ENCODE peak calls at places on chromosome 1, in seven cellular contexts. One of them, this sample, is unnamed.

GRCh38 chr1:70840260-70840953 is 207.2 kb downstream of the PTGER3 start:
- DNase-seq in A673: peak; percentile 55
- DNase-seq in CD8-positive, alpha-beta memory T cell: no peak
- DNase-seq in stimulated activated CD8-positive, alpha-beta memory T cell treated with anti-CD3 and anti-CD28 coated beads, Interleukin-4, amount 100 ng/mL, for 24 hours: no peak
- DNase-seq in frontal cortex: no peak
- DNase-seq in GM23248: peak; percentile 49
- DNase-seq in spleen: no peak
- DNase-seq in this sample: no peak

GRCh38 chr1:33339413-33339812 is 18.5 kb upstream of the A3GALT2 start:
- DNase-seq in A673: no peak
- DNase-seq in CD8-positive, alpha-beta memory T cell: no peak
- DNase-seq in stimulated activated CD8-positive, alpha-beta memory T cell treated with anti-CD3 and anti-CD28 coated beads, Interleukin-4, amount 100 ng/mL, for 24 hours: no peak
- DNase-seq in frontal cortex: no peak
- DNase-seq in GM23248: peak; percentile 39
- DNase-seq in spleen: no peak
- DNase-seq in this sample: no peak

GRCh38 chr1:206550446-206550845 is 43.1 kb downstream of the RASSF5 start:
- DNase-seq in A673: no peak
- DNase-seq in CD8-positive, alpha-beta memory T cell: no peak
- DNase-seq in stimulated activated CD8-positive, alpha-beta memory T cell treated with anti-CD3 and anti-CD28 coated beads, Interleukin-4, amount 100 ng/mL, for 24 hours: no peak
- DNase-seq in frontal cortex: no peak
- DNase-seq in GM23248: no peak
- DNase-seq in spleen: no peak
- DNase-seq in this sample: no peak

GRCh38 chr1:206878456-206878855 is 13.0 kb downstream of the IL20 start:
- DNase-seq in A673: no peak
- DNase-seq in CD8-positive, alpha-beta memory T cell: no peak
- DNase-seq in stimulated activated CD8-positive, alpha-beta memory T cell treated with anti-CD3 and anti-CD28 coated beads, Interleukin-4, amount 100 ng/mL, for 24 hours: no peak
- DNase-seq in frontal cortex: no peak
- DNase-seq in GM23248: no peak
- DNase-seq in spleen: no peak
- DNase-seq in this sample: no peak

GRCh38 chr1:35043498-35043897 is 11.8 kb upstream of the ZMYM6 start:
- DNase-seq in A673: no peak
- DNase-seq in CD8-positive, alpha-beta memory T cell: no peak
- DNase-seq in stimulated activated CD8-positive, alpha-beta memory T cell treated with anti-CD3 and anti-CD28 coated beads, Interleukin-4, amount 100 ng/mL, for 24 hours: no peak
- DNase-seq in frontal cortex: no peak
- DNase-seq in GM23248: no peak
- DNase-seq in spleen: no peak
- DNase-seq in this sample: no peak

GRCh38 chr1:6094246-6094645 is 48.6 kb downstream of the KCNAB2 start:
- DNase-seq in A673: no peak
- DNase-seq in CD8-positive, alpha-beta memory T cell: peak; percentile 37
- DNase-seq in stimulated activated CD8-positive, alpha-beta memory T cell treated with anti-CD3 and anti-CD28 coated beads, Interleukin-4, amount 100 ng/mL, for 24 hours: no peak
- DNase-seq in frontal cortex: no peak
- DNase-seq in GM23248: no peak
- DNase-seq in spleen: no peak
- DNase-seq in this sample: no peak

GRCh38 chr1:200328379-200328778 is 81.5 kb downstream of the ZNF281 start:
- DNase-seq in A673: no peak
- DNase-seq in CD8-positive, alpha-beta memory T cell: no peak
- DNase-seq in stimulated activated CD8-positive, alpha-beta memory T cell treated with anti-CD3 and anti-CD28 coated beads, Interleukin-4, amount 100 ng/mL, for 24 hours: no peak
- DNase-seq in frontal cortex: no peak
- DNase-seq in GM23248: no peak
- DNase-seq in spleen: no peak
- DNase-seq in this sample: no peak

GRCh38 chr1:39574646-39575045 is 1.9 kb downstream of the PABPC4 start:
- DNase-seq in A673: no peak
- DNase-seq in CD8-positive, alpha-beta memory T cell: no peak
- DNase-seq in stimulated activated CD8-positive, alpha-beta memory T cell treated with anti-CD3 and anti-CD28 coated beads, Interleukin-4, amount 100 ng/mL, for 24 hours: no peak
- DNase-seq in frontal cortex: no peak
- DNase-seq in GM23248: peak; percentile 37
- DNase-seq in spleen: no peak
- DNase-seq in this sample: no peak

GRCh38 chr1:17603091-17603841 is 63.8 kb downstream of the ARHGEF10L start:
- DNase-seq in A673: no peak
- DNase-seq in CD8-positive, alpha-beta memory T cell: no peak
- DNase-seq in stimulated activated CD8-positive, alpha-beta memory T cell treated with anti-CD3 and anti-CD28 coated beads, Interleukin-4, amount 100 ng/mL, for 24 hours: no peak
- DNase-seq in frontal cortex: no peak
- DNase-seq in GM23248: no peak
- DNase-seq in spleen: no peak
- DNase-seq in this sample: no peak

GRCh38 chr1:158290571-158290935 is 830 bp downstream of the CD1C start:
- DNase-seq in A673: no peak
- DNase-seq in CD8-positive, alpha-beta memory T cell: no peak
- DNase-seq in stimulated activated CD8-positive, alpha-beta memory T cell treated with anti-CD3 and anti-CD28 coated beads, Interleukin-4, amount 100 ng/mL, for 24 hours: no peak
- DNase-seq in frontal cortex: no peak
- DNase-seq in GM23248: no peak
- DNase-seq in spleen: no peak
- DNase-seq in this sample: peak; percentile 59

This sample was measured in GDM1.